ENCODE peak calls at places on chromosomes 12 and 14, in four cellular contexts. N is neural crest cell, X is heart right ventricle, V is cardiac fibroblast. C is an unnamed sample.
A peak's percentile ranks its signal among the peaks of the same experiment; 100 is the strongest.

GRCh38 chr12:43148711-43149110 is 403.3 kb downstream of the ADAMTS20 start:
- DNase-seq in X (no peak), V (no peak), N (no peak), C (no peak)

GRCh38 chr12:121397521-121397920 is 2.4 kb upstream of the RNF34 start:
- DNase-seq in V (no peak), N (no peak), X (no peak), C (no peak)

GRCh38 chr12:100153131-100153530 is 10.5 kb upstream of the BLTP3B start:
- DNase-seq in X (no peak), N (no peak), V (no peak), C (no peak)

GRCh38 chr14:76329150-76329881 is 46.6 kb upstream of the ESRRB start:
- DNase-seq in N (no peak), X (no peak), V (no peak), C (no peak)

GRCh38 chr12:51246254-51246853 is 7.7 kb downstream of the DAZAP2 start:
- DNase-seq in X (peak; percentile 29), N (no peak), V (peak; percentile 61), C (no peak)

GRCh38 chr14:99146991-99147740 is 124.8 kb downstream of the BCL11B start:
- DNase-seq in X (no peak), V (no peak), N (no peak), C (no peak)

GRCh38 chr12:12240671-12241345 is 26.0 kb downstream of the LRP6 start:
- DNase-seq in N (no peak), X (no peak), V (peak; percentile 44), C (no peak)

GRCh38 chr12:89943461-89943860 is 234.8 kb upstream of the ATP2B1 start:
- DNase-seq in N (no peak), V (no peak), X (no peak), C (no peak)

GRCh38 chr14:77562681-77563080 is 53.8 kb downstream of the SPTLC2 start:
- DNase-seq in N (no peak), X (no peak), V (peak; percentile 76), C (no peak)

GRCh38 chr14:68603682-68604360 is 189.0 kb downstream of the ZFP36L1 start:
- DNase-seq in N (no peak), V (no peak), X (no peak), C (no peak)

GRCh38 chr12:73798523-73798922 is 739.1 kb upstream of the ATXN7L3B start:
- DNase-seq in V (no peak), N (no peak), X (no peak), C (no peak)

GRCh38 chr14:91830777-91831176 is 36.6 kb downstream of the TC2N start:
- DNase-seq in V (no peak), X (no peak), N (no peak), C (no peak)

GRCh38 chr12:120988658-120989057 is 10.3 kb downstream of the HNF1A start:
- DNase-seq in N (no peak), V (no peak), X (no peak), C (no peak)

GRCh38 chr12:3073438-3074255 is 3.5 kb upstream of the TSPAN9 start:
- DNase-seq in V (peak; percentile 92), N (peak; percentile 94), X (peak; percentile 88), C (peak; percentile 74)

GRCh38 chr14:69620211-69620611 is 8.8 kb downstream of the SUSD6 start:
- DNase-seq in V (no peak), X (no peak), N (no peak), C (no peak)

GRCh38 chr12:130435826-130436225 is 98.1 kb downstream of the PIWIL1 start:
- DNase-seq in X (no peak), N (no peak), V (no peak), C (no peak)

GRCh38 chr12:113194971-113195391 is 9.5 kb downstream of the RITA1 start:
- DNase-seq in N (no peak), V (peak; percentile 69), X (no peak), C (no peak)

GRCh38 chr14:35197015-35197414 is 74.7 kb downstream of the PRORP start:
- DNase-seq in N (no peak), V (peak; percentile 52), X (no peak), C (no peak)

GRCh38 chr14:100131181-100131580 is 28.3 kb downstream of the DEGS2 start:
- DNase-seq in X (no peak), V (no peak), N (no peak), C (no peak)

GRCh38 chr14:77004711-77005460 is 23.6 kb downstream of the IRF2BPL start:
- DNase-seq in N (no peak), X (no peak), V (peak; percentile 23), C (no peak)

GRCh38 chr14:55979096-55979495 is 139.1 kb upstream of the PELI2 start:
- DNase-seq in N (no peak), V (no peak), X (no peak), C (no peak)

GRCh38 chr14:33475623-33476022 is 475.3 kb downstream of the EGLN3 start:
- DNase-seq in X (peak; percentile 10), N (peak; percentile 63), V (peak; percentile 57), C (no peak)

GRCh38 chr12:16880864-16881285 is 274.9 kb upstream of the LMO3 start:
- DNase-seq in X (no peak), V (no peak), N (no peak), C (no peak)

GRCh38 chr14:64279719-64280668 is 14.2 kb downstream of the ESR2 start:
- DNase-seq in X (no peak), N (no peak), V (peak; percentile 6), C (no peak)

GRCh38 chr14:100872641-100873071 is 30.9 kb downstream of the RTL1 start:
- DNase-seq in N (no peak), V (peak; percentile 22), X (no peak), C (no peak)

GRCh38 chr14:97301931-97302559 is 504.9 kb downstream of the VRK1 start:
- DNase-seq in X (no peak), N (no peak), V (no peak), C (no peak)

GRCh38 chr14:51716610-51717009 is 64.9 kb downstream of the FRMD6 start:
- DNase-seq in V (peak; percentile 60), N (no peak), X (no peak), C (no peak)

GRCh38 chr12:92144631-92145480 is 790 bp downstream of the BTG1 start:
- DNase-seq in N (peak; percentile 42), V (peak; percentile 71), X (peak; percentile 57), C (no peak)

GRCh38 chr12:112283541-112283940 is 98.7 kb downstream of the HECTD4 start:
- DNase-seq in V (no peak), X (peak; percentile 9), N (no peak), C (no peak)

GRCh38 chr12:81692008-81692407 is 67.1 kb downstream of the PPFIA2 start:
- DNase-seq in X (no peak), N (no peak), V (no peak), C (no peak)

GRCh38 chr12:107091989-107092641 is 1.2 kb downstream of the CRY1 start:
- DNase-seq in X (peak; percentile 38), N (peak; percentile 34), V (peak; percentile 97), C (no peak)

GRCh38 chr12:25784669-25785068 is 173.8 kb upstream of the RASSF8 start:
- DNase-seq in V (no peak), X (no peak), N (no peak), C (no peak)

GRCh38 chr12:51954465-51955361 is 3.2 kb downstream of the ACVR1B start:
- DNase-seq in V (peak; percentile 45), N (no peak), X (no peak), C (no peak)

GRCh38 chr14:26173581-26173980 is 424.3 kb downstream of the NOVA1 start:
- DNase-seq in X (no peak), V (no peak), N (no peak), C (no peak)

GRCh38 chr14:94644102-94644535 is 31.9 kb downstream of the SERPINA3 start:
- DNase-seq in V (no peak), X (no peak), N (no peak), C (no peak)
- TF ChIP-seq CTCF in V (no peak), X (no peak), N (no peak), C (no peak)

DNA sequence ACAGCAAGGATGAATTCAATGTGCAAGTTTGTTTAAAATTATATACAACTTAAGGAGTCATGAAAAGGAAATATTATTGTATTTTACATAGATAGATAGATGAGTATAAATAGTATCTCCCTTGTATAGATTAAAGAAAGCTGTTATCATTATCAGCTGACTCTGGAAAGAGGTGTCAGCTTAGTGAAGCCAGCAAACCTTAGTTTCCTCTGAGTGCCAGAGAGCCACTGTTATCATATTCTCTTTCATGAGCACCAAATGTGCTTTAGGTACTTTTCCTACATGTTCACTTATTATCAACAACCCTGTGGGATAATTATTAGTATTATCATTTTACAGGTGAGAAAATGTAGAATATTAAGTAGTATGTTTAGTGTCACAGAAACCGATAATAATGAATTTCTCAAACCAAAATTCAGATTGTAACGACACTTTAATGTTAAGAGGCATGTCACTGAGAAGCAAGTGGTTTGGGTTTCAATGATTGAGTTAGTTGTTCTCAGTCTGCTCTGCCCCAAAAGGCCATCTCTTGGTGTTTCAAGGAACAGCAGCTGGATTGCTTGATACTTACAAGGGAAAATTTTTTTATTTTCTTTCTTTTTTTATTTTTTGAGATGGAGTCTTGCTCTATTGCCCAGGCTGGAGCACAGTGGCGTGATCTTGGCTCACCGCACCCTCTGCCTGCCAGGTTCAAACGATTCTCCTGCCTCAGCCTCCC is 53.7 kb downstream of the PLEKHA5 start:
- DNase-seq in N (no peak), X (no peak), V (peak; percentile 50), C (no peak)
- TF ChIP-seq CTCF in N (peak; percentile 43), X (no peak), V (peak; percentile 44), C (no peak)

DNA sequence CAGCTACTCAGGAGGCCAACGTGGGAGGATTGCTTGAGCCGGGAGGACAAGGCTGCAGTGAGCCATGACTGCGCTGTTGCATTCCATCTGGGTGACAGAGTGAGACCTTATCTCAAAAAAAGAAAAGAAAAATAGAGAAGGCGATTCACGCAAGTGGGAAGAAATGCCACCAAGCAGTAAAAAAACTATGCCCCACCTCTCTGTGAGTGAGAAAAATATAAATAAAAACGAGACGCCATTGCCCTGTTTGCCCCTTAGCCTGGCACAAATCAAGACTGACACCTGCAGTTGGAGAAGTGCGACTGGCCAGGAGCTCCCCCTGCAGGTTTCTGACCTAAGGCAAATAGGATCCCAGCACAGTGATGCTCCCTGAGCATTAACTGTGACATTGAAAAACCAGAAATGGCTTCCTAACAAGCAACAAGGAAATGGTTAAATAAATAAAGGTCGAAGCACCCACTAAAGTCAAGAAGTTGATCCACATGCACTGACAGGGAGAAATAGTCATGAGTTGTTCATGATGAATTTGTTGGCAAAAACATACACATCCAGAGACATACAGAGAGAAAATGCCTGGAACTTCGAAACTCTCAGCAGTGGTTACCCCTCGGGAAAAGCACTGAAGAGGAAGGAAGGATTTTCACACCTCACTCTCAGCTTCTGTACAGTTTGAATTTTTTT is 21.1 kb downstream of the GSC start:
- DNase-seq in V (peak; percentile 18), N (peak; percentile 22), X (no peak), C (no peak)
- TF ChIP-seq CTCF in V (peak; percentile 54), N (peak; percentile 56), X (peak; percentile 54), C (no peak)

DNA sequence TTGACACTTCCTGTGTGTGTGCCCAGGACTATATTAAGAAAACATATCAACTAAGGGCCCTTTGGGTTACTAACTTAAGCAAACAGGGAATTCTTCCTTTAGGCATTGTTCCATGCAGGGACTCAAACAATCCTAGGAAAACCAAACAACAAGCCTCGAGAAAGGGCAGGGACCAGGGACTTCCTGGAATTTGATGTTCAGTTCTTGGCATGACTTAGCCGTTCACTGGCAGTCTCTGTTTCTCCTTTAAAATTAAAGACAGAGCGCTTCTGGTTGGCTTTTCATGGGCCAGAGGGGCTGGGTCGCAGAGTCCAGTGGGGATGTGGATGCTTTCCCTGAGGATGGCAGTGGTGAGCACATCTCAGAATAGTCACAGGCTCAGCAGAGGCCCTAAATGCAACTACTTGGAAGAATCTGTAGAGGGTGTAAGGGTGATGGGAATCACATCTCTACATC is 35.2 kb downstream of the RNFT2 start:
- DNase-seq in V (peak; percentile 19), X (no peak), N (no peak), C (no peak)
- TF ChIP-seq CTCF in V (peak; percentile 1), X (peak; percentile 12), N (no peak), C (no peak)

GRCh38 chr12:68358532-68359485 is 26.6 kb upstream of the MDM1 start:
- DNase-seq in X (peak; percentile 79), V (peak; percentile 89), N (peak; percentile 47), C (peak; percentile 46)
- TF ChIP-seq CTCF in X (peak; percentile 76), V (peak; percentile 67), N (peak; percentile 77), C (no peak)